ENCODE peak calls at places on chromosome 20, in four cellular contexts. X is AG04450, V is heart left ventricle, Z is left lung. R is an unnamed sample.

GRCh38 chr20:1415667-1416468 is 23.0 kb upstream of the FKBP1A start:
- DNase-seq in V (no peak), X (peak; percentile 64), Z (no peak), R (no peak)

GRCh38 chr20:24682496-24683090 is 213.2 kb downstream of the SYNDIG1 start:
- DNase-seq in V (no peak), X (no peak), Z (no peak), R (no peak)

GRCh38 chr20:34368547-34368946 is 5.5 kb downstream of the ITCH start:
- DNase-seq in V (no peak), Z (no peak), X (no peak), R (no peak)

GRCh38 chr20:11375966-11376365 is 541.7 kb upstream of the BTBD3 start:
- DNase-seq in X (no peak), Z (no peak), V (no peak), R (no peak)

GRCh38 chr20:25991051-25991755 is 294.6 kb upstream of the ZNF337 start:
- DNase-seq in V (no peak), X (no peak), Z (no peak), R (no peak)

GRCh38 chr20:60271597-60271996 is 313.4 kb downstream of the CDH26 start:
- DNase-seq in Z (no peak), X (no peak), V (no peak), R (no peak)

GRCh38 chr20:31967830-31968249 is at the start of gene XKR7:
- DNase-seq in X (no peak), Z (peak; percentile 81), V (peak; percentile 24), R (no peak)

GRCh38 chr20:8974009-8974708 is 94.7 kb upstream of the PLCB4 start:
- DNase-seq in X (no peak), V (no peak), Z (no peak), R (no peak)

GRCh38 chr20:47546184-47547033 is 44.7 kb downstream of the NCOA3 start:
- DNase-seq in Z (no peak), V (no peak), X (peak; percentile 83), R (no peak)

GRCh38 chr20:50528804-50529351 is 18.7 kb downstream of the PTPN1 start:
- DNase-seq in X (no peak), V (no peak), Z (no peak), R (no peak)

GRCh38 chr20:47876348-47877056 is 91.2 kb upstream of the SULF2 start:
- DNase-seq in V (no peak), X (no peak), Z (no peak), R (no peak)

GRCh38 chr20:48777821-48778220 is 50.0 kb downstream of the PREX1 start:
- DNase-seq in Z (no peak), V (no peak), X (no peak), R (no peak)

GRCh38 chr20:33874129-33874528 is 63.0 kb downstream of the CHMP4B start:
- DNase-seq in X (no peak), Z (no peak), V (no peak), R (no peak)

GRCh38 chr20:6333110-6333509 is 210.3 kb upstream of the FERMT1 start:
- DNase-seq in Z (peak; percentile 34), V (no peak), X (no peak), R (no peak)

GRCh38 chr20:37071481-37071911 is 24.3 kb downstream of the RBL1 start:
- DNase-seq in Z (no peak), V (no peak), X (no peak), R (no peak)

GRCh38 chr20:300345-300744 is 3.0 kb downstream of the ZCCHC3 start:
- DNase-seq in V (no peak), Z (no peak), X (no peak), R (no peak)

GRCh38 chr20:26169506-26169905 is 472.9 kb upstream of the ZNF337 start:
- DNase-seq in V (no peak), X (no peak), Z (no peak), R (no peak)

GRCh38 chr20:56606174-56606945 is 22.7 kb upstream of the TFAP2C start:
- DNase-seq in Z (no peak), V (no peak), X (no peak), R (no peak)

GRCh38 chr20:32893878-32894483 is 35.3 kb downstream of the EFCAB8 start:
- DNase-seq in X (no peak), V (no peak), Z (no peak), R (no peak)

GRCh38 chr20:61260905-61261304 is 8.8 kb downstream of the CDH4 start:
- DNase-seq in X (no peak), Z (no peak), V (no peak), R (no peak)

GRCh38 chr20:11445891-11446290 is 471.8 kb upstream of the BTBD3 start:
- DNase-seq in Z (no peak), X (no peak), V (no peak), R (no peak)

GRCh38 chr20:8362457-8362856 is 230.4 kb downstream of the PLCB1 start:
- DNase-seq in V (no peak), X (no peak), Z (no peak), R (no peak)

GRCh38 chr20:8132632-8133587 is 844 bp downstream of the PLCB1 start:
- DNase-seq in X (no peak), V (peak; percentile 38), Z (peak; percentile 82), R (peak; percentile 19)

GRCh38 chr20:45946149-45946970 is 11.9 kb downstream of the PCIF1 start:
- DNase-seq in V (no peak), X (no peak), Z (peak; percentile 79), R (peak; percentile 91)

GRCh38 chr20:45456632-45457031 is 12.9 kb upstream of the WFDC2 start:
- DNase-seq in V (no peak), Z (no peak), X (no peak), R (no peak)

GRCh38 chr20:5658897-5659296 is 91.3 kb upstream of the SHLD1 start:
- DNase-seq in Z (no peak), X (peak; percentile 64), V (peak; percentile 53), R (peak; percentile 44)

GRCh38 chr20:51221103-51221502 is 198.2 kb upstream of the KCNG1 start:
- DNase-seq in V (no peak), X (no peak), Z (no peak), R (no peak)

GRCh38 chr20:31764641-31765305 is 25.7 kb downstream of the TPX2 start:
- DNase-seq in V (no peak), Z (no peak), X (no peak), R (no peak)

GRCh38 chr20:19265646-19266374 is 53.4 kb downstream of the SLC24A3 start:
- DNase-seq in V (no peak), X (no peak), Z (no peak), R (no peak)

GRCh38 chr20:6744805-6745204 is 22.7 kb upstream of the BMP2 start:
- DNase-seq in X (no peak), Z (no peak), V (no peak), R (no peak)

DNA sequence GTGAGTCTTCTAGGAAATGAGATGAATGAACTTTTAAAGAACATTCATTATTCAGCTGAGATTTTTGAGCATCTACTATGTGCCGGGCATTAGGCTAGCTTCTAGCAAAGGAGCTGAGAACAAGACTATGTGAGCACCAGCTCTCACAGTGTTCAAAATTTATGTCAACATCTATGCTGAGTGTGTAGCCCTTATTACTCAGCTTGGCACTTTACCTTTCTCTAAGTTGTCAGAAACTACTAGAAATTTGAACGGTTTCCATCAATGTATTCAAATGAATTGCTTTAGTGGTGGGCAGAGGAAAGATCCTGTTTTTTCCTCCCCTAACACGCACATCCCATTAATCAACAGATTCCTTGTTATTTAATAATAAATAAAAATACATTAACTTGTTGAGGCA is 33.3 kb downstream of the CYP24A1 start:
- DNase-seq in Z (no peak), V (no peak), X (no peak), R (no peak)
- H3K9me3 ChIP-seq in Z (no peaks in the 10 kb centered on the region), V (peaks cover 4% of the 10 kb centered on the region), X (peaks cover 6% of the 10 kb centered on the region), R (no peaks in the 10 kb centered on the region)

GRCh38 chr20:4449977-4450715 is 271.6 kb upstream of the PRND start:
- DNase-seq in X (no peak), V (no peak), Z (no peak), R (no peak)
- TF ChIP-seq CTCF in X (peak; percentile 61), V (no peak), Z (no peak), R (no peak)

DNA sequence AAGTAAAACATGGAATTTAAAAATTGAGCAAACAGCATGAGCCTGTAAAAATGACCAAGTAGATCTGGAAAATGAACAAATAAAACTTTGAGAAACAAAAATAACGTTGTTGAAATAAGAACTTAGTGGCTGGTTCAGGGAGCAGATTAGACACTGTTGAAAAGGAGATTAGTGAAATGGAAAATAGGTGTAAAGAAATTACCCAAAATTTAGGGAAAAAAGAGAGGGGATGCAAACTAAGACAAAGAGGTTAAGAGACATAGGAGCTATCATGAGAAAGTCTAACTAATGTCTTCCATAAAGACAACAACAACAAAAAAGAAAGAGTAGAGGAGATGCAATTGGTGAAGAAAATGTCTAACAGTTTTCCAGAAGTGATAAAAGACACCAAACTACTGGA is 29.0 kb downstream of the APCDD1L start:
- DNase-seq in Z (no peak), X (no peak), V (no peak), R (no peak)
- H3K9me3 ChIP-seq in Z (peaks cover 4% of the 10 kb centered on the region), X (peaks cover 23% of the 10 kb centered on the region), V (peaks cover 32% of the 10 kb centered on the region), R (no peaks in the 10 kb centered on the region)

GRCh38 chr20:22248052-22248667 is 336.2 kb downstream of the FOXA2 start:
- DNase-seq in Z (no peak), V (no peak), X (no peak), R (no peak)
- TF ChIP-seq CTCF in Z (peak; percentile 21), V (peak; percentile 35), X (no peak), R (no peak)

GRCh38 chr20:63080411-63080810 is 73.6 kb upstream of the BHLHE23 start:
- DNase-seq in Z (peak; percentile 57), V (no peak), X (no peak), R (no peak)

GRCh38 chr20:63079971-63080370 is 73.2 kb upstream of the BHLHE23 start:
- DNase-seq in X (no peak), Z (peak; percentile 4), V (no peak), R (no peak)

GRCh38 chr20:63074631-63075030 is 67.9 kb upstream of the BHLHE23 start:
- DNase-seq in X (no peak), V (no peak), Z (no peak), R (no peak)

GRCh38 chr20:63076421-63076820 is 69.7 kb upstream of the BHLHE23 start:
- DNase-seq in Z (peak; percentile 9), X (no peak), V (no peak), R (no peak)

DNA sequence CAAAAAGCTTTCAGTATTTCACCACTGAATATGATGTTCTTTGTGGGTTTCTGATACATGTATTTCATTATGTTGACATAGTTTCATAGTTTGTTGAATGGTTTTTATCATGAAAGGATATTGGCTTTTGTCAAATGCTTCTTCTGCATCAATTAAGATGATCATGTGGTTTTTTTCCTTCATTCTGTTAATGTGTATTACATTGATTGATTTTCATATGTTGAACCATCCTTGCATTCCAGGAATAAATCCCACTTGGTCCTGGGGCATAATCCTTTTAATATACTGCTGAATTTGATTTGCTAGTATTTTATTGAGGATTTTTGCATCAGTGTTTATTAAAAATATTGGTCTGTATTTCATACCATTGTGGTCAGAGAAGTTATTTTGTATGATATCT is 70.9 kb upstream of the BHLHE23 start:
- DNase-seq in Z (no peak), X (no peak), V (no peak), R (no peak)
- H3K9me3 ChIP-seq in Z (no peaks in the 10 kb centered on the region), X (no peaks in the 10 kb centered on the region), V (peaks cover 37% of the 10 kb centered on the region), R (no peaks in the 10 kb centered on the region)

R was measured in gastrocnemius medialis.